ENCODE peak calls at places on chromosome 12, in nine cellular contexts. S is tibial nerve, Y is ovary, Z is Caco-2, H is neuronal stem cell, K is aorta, V is adipocyte, U is psoas muscle, R is thyroid gland. X is an unnamed sample. For H3K4me1, the result is how much of the 10 kb centered on the place peaks cover.

GRCh38 chr12:65821336-65821735 is 2.9 kb upstream of the HMGA2 start:
- DNase-seq in S (no peak), Y (no peak), Z (no peak), H (no peak), K (no peak), V (no peak), U (no peak), R (no peak), X (no peak)

GRCh38 chr12:102024765-102025164 is 37.0 kb downstream of the WASHC3 start:
- DNase-seq in S (no peak), Y (no peak), Z (no peak), H (no peak), K (no peak), V (peak), U (no peak), R (no peak), X (no peak)

GRCh38 chr12:75480469-75480949 is at the start of gene GLIPR1:
- DNase-seq in S (peak), Y (peak), Z (no peak), H (no peak), K (peak), V (peak), U (peak), R (peak), X (peak)

GRCh38 chr12:114152066-114152465 is 185.9 kb upstream of the RBM19 start:
- DNase-seq in S (no peak), Y (no peak), Z (no peak), H (no peak), K (no peak), V (no peak), U (no peak), R (no peak), X (no peak)

GRCh38 chr12:27779837-27780611 is at the start of the genes KLHL42 and MANSC4:
- DNase-seq in S (peak), Y (peak), Z (peak), H (peak), K (peak), V (peak), U (peak), R (peak), X (peak)

GRCh38 chr12:76398106-76398505 is 49.9 kb upstream of the BBS10 start:
- DNase-seq in S (no peak), Y (no peak), Z (no peak), H (no peak), K (no peak), V (peak), U (no peak), R (no peak), X (no peak)

GRCh38 chr12:32448581-32448980 is 49.2 kb downstream of the FGD4 start:
- DNase-seq in S (no peak), Y (no peak), Z (no peak), H (no peak), K (no peak), V (no peak), U (no peak), R (no peak), X (no peak)

GRCh38 chr12:31215521-31216232 is 110.3 kb downstream of the SINHCAF start:
- DNase-seq in S (no peak), Y (no peak), Z (no peak), H (no peak), K (no peak), V (no peak), U (no peak), R (peak), X (no peak)

GRCh38 chr12:57529831-57530230 is 7.2 kb downstream of the MBD6 start:
- DNase-seq in S (no peak), Y (no peak), Z (no peak), H (no peak), K (no peak), V (no peak), U (no peak), R (no peak), X (no peak)

GRCh38 chr12:125766091-125766490 is 700.9 kb downstream of the AACS start:
- DNase-seq in S (no peak), Y (no peak), Z (no peak), H (no peak), K (no peak), V (no peak), U (no peak), R (no peak), X (no peak)

GRCh38 chr12:72295744-72296143 is 23.6 kb downstream of the TRHDE start:
- DNase-seq in S (no peak), Y (no peak), Z (no peak), H (no peak), K (no peak), V (peak), U (no peak), R (no peak), X (no peak)

GRCh38 chr12:63093711-63094110 is 57.3 kb downstream of the AVPR1A start:
- DNase-seq in S (no peak), Y (no peak), Z (no peak), H (no peak), K (no peak), V (no peak), U (no peak), R (no peak), X (no peak)

GRCh38 chr12:122871851-122872785 is 23.8 kb downstream of the VPS37B start:
- DNase-seq in S (peak), Y (no peak), Z (no peak), H (no peak), K (peak), V (peak), U (no peak), R (peak), X (peak)

GRCh38 chr12:78279567-78279966 is 448.9 kb downstream of the NAV3 start:
- DNase-seq in S (no peak), Y (no peak), Z (no peak), H (no peak), K (no peak), V (no peak), U (no peak), R (no peak), X (no peak)

GRCh38 chr12:64679487-64679983 is 69.2 kb downstream of the RASSF3 start:
- DNase-seq in S (peak), Y (peak), Z (no peak), H (no peak), K (peak), V (peak), U (peak), R (peak), X (no peak)

GRCh38 chr12:102962532-102962931 is 5.1 kb downstream of the ASCL1 start:
- DNase-seq in S (no peak), Y (no peak), Z (no peak), H (no peak), K (no peak), V (no peak), U (no peak), R (no peak), X (no peak)

GRCh38 chr12:88419794-88420193 is 160.5 kb downstream of the KITLG start:
- DNase-seq in S (no peak), Y (no peak), Z (no peak), H (no peak), K (no peak), V (peak), U (no peak), R (no peak), X (no peak)

GRCh38 chr12:38053655-38054464 is 262.7 kb upstream of the ALG10B start:
- DNase-seq in S (no peak), Y (no peak), Z (peak), H (no peak), K (no peak), V (no peak), U (no peak), R (no peak), X (peak)

GRCh38 chr12:47799357-47799955 is 20.2 kb downstream of the HDAC7 start:
- DNase-seq in S (no peak), Y (no peak), Z (no peak), H (no peak), K (no peak), V (no peak), U (peak), R (peak), X (no peak)

GRCh38 chr12:13114251-13115052 is 11.0 kb upstream of the GSG1 start:
- DNase-seq in S (no peak), Y (no peak), Z (no peak), H (no peak), K (no peak), V (no peak), U (no peak), R (peak), X (no peak)

DNA sequence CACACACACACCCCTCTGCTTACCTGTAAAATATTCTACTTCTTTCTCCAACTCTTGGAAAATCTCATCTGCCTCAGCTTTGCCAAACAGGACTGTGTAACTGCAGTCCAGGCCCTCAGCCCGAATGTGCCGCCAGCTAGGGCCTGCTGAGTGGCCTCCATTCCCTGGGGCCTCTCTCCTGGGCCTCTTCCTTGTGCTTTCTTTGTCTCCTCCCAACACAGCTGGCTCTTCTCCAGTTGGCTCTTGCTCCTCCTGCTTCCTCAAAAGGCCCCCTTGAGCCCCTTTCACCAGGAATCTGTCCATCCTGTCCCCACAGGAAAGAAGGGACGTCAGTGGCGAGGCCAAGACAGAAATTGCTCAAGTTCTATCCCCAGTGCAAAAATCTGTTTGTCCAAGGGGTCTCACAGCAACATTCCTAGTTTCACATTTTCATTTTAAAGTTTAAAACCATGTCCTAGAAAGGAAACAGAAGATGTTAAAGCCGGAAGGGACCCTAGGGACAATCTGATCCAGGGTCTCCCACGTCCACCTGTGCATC is 719 bp downstream of the ALKBH2 start:
- DNase-seq in S (no peak), Y (no peak), Z (no peak), H (no peak), K (no peak), V (no peak), U (no peak), R (no peak), X (peak)
- H3K4me1 ChIP-seq in S (under half), Y (under half), Z (under half), H (under half), K (under half), V (under half), U (under half), R (under half), X (under half)

GRCh38 chr12:52079576-52080402 is at the start of gene SMIM41:
- DNase-seq in S (no peak), Y (peak), Z (no peak), H (no peak), K (peak), V (no peak), U (no peak), R (no peak), X (no peak)

GRCh38 chr12:52075409-52075724 is 4.1 kb upstream of the SMIM41 start:
- DNase-seq in S (no peak), Y (no peak), Z (no peak), H (no peak), K (no peak), V (peak), U (no peak), R (no peak), X (no peak)

GRCh38 chr12:52076811-52077210 is 2.7 kb upstream of the SMIM41 start:
- DNase-seq in S (no peak), Y (no peak), Z (no peak), H (no peak), K (peak), V (no peak), U (no peak), R (no peak), X (no peak)

GRCh38 chr12:52080403-52081201 is 1.1 kb downstream of the SMIM41 start:
- DNase-seq in S (no peak), Y (peak), Z (no peak), H (no peak), K (peak), V (no peak), U (no peak), R (no peak), X (no peak)

DNA sequence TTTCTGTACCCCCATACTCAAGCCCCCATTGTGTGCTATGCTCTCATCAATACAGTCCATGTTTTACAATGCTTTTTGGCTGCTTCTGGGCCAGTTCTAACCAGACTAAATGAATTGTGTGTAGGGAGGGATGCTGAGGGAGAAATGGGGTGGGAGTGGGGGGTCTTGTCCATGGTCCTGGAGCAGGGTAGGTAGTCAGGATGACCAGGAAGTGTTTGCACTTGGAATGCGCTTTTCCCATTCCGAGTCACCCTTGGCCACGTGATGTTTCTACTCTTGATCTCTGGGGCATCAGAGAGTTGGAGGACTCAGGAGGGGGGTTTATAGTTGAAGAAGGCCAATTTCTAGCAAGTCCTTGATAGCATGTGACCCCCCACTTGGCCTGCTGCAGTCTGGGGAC is 1.2 kb upstream of the SMIM41 start:
- DNase-seq in S (no peak), Y (no peak), Z (no peak), H (no peak), K (no peak), V (no peak), U (no peak), R (no peak), X (no peak)
- H3K4me1 ChIP-seq in S (under half), Y (under half), Z (under half), H (under half), K (under half), V (under half), U (under half), R (under half), X (under half)

DNA sequence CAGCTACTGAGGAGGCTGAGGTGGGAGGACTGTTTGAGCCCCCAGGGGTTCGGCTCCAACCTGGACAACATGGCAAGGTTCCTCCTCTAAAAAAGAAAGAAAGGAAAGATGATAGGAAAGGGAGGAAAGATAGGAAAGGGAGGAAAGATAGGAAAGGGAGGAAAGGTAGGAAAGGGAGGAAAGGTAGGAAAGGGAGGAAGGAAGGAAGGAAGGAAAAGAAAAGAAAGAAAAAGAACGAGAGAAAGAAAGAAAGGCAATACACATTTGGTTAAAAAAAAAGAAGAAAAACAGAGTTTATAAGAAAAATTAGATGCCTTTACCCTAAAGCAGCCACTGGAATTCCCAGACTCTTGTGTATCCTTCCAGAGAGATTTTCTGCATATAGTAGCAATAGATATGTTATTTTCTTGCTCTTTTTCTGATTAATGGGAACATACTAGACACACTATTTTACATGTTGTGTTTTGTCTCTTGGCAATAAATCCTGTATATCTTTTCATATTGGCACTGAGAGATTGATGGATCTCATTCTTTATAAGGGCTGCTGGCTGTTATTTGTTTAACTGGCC is 12.2 kb downstream of the HNF1A start:
- DNase-seq in S (no peak), Y (no peak), Z (no peak), H (no peak), K (no peak), V (no peak), U (no peak), R (no peak), X (no peak)
- H3K4me1 ChIP-seq in S (under half), Y (under half), Z (under half), H (under half), K (under half), V (under half), U (under half), R (under half), X (under half)

GRCh38 chr12:50239355-50239891 is 43.9 kb downstream of the LIMA1 start:
- DNase-seq in S (no peak), Y (no peak), Z (no peak), H (no peak), K (no peak), V (no peak), U (no peak), R (no peak), X (no peak)
- H3K4me1 ChIP-seq in S (under half), Y (under half), Z (under half), H (under half), K (under half), V (under half), U (half or more), R (under half), X (under half)

GRCh38 chr12:4794503-4794902 is 74.3 kb downstream of the GALNT8 start:
- DNase-seq in S (no peak), Y (no peak), Z (no peak), H (no peak), K (no peak), V (no peak), U (no peak), R (no peak), X (no peak)
- H3K4me1 ChIP-seq in S (under half), Y (under half), Z (under half), H (under half), K (under half), V (under half), U (under half), R (under half), X (under half)

DNA sequence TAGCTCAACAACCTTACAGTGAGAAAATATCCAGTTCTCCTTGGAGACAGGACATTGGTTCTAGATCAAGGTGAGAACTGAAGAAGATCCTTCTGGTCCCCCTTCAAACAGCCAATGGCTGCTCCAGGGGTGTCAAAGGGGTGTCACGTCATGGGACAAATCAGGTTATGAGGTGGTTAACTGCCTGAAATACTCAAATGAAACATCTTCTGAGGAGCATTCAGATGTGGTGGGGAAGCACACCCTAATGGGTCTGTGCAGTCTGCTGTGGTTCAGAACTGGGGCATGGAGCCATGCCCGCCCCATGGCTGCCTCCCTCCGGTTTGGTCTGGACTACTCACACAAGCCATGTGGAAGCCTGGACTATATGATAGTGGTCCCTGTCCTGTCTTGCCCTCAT is 52.4 kb upstream of the PARP11 start:
- DNase-seq in S (no peak), Y (no peak), Z (no peak), H (no peak), K (no peak), V (no peak), U (no peak), R (no peak), X (no peak)
- H3K4me1 ChIP-seq in S (under half), Y (under half), Z (under half), H (under half), K (under half), V (under half), U (under half), R (under half), X (under half)

GRCh38 chr12:3216726-3217682 is 139.8 kb downstream of the TSPAN9 start:
- DNase-seq in S (no peak), Y (no peak), Z (no peak), H (no peak), K (peak), V (peak), U (no peak), R (no peak), X (no peak)
- H3K4me1 ChIP-seq in S (under half), Y (under half), Z (under half), H (under half), K (under half), V (under half), U (under half), R (under half), X (under half)

GRCh38 chr12:48814313-48815280 is 3.7 kb upstream of the CACNB3 start:
- DNase-seq in S (peak), Y (peak), Z (peak), H (peak), K (peak), V (peak), U (peak), R (peak), X (peak)

GRCh38 chr12:48817957-48818830 is at the start of gene CACNB3:
- DNase-seq in S (peak), Y (peak), Z (peak), H (peak), K (peak), V (peak), U (peak), R (peak), X (peak)

GRCh38 chr12:48813464-48814312 is 4.6 kb upstream of the CACNB3 start:
- DNase-seq in S (no peak), Y (peak), Z (no peak), H (no peak), K (no peak), V (peak), U (no peak), R (peak), X (no peak)

GRCh38 chr12:48816148-48816854 is 2.0 kb upstream of the CACNB3 start:
- DNase-seq in S (no peak), Y (no peak), Z (no peak), H (no peak), K (no peak), V (peak), U (no peak), R (peak), X (no peak)

DNA sequence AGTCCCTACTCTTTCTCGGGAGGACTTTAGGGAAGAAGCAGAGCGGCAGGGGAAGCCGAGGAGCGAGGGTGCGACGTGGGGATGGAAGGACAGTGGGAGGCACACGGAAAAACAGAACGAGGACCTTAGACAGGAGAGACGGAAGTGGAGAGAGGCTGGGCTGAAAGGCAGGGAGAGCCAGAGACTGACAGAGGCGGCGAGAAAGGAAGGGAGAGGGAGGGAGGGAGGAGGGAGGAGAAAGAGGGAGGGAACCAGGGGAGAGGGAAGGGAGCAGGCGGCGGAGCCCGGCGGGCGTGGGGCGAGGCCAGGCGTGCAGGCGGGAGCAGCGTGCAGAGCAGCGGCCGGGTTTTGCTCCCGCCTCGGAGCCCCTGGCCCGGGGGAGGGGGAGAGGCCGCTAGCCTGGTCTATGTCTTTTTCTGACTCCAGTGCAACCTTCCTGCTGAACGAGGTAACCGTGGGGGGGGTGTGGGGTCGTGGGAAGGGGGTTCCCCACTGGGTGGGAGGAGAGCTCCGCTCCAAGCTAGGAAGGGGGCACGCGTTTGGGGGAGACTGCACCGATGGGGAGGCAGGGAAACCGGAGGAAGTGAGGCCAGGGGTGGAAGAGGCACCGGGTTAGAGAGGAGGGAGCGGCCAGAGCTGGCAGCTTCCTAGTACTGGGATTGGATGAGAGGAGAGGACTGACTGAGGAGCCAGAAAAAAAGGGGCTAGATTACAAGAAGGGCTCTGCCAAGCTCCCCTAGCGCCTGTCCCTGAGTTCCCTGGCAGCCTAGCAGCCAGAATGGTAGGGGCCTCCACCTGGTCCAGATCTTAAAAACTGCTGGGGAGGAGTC is 2.8 kb upstream of the CACNB3 start:
- DNase-seq in S (peak), Y (peak), Z (peak), H (peak), K (peak), V (peak), U (peak), R (peak), X (peak)
- H3K4me1 ChIP-seq in S (under half), Y (under half), Z (under half), H (under half), K (under half), V (under half), U (under half), R (under half), X (under half)